ENCODE peak calls at places on chromosomes 13 and 19, in seven cellular contexts. R, M, J, Z, C, F and V are unnamed samples.

GRCh38 chr13:36616706-36617105 is 57.1 kb upstream of the SERTM1 start:
- DNase-seq in R (no peak), M (no peak), J (no peak), Z (no peak), C (no peak), F (no peak), V (no peak)

GRCh38 chr13:51271008-51271407 is 48.8 kb downstream of the FAM124A start:
- DNase-seq in R (no peak), M (no peak), J (no peak), Z (no peak), C (no peak), F (no peak), V (no peak)

GRCh38 chr13:75326173-75327131 is 155.5 kb downstream of the TBC1D4 start:
- DNase-seq in R (peak; percentile 40), M (peak; percentile 22), J (peak; percentile 17), Z (no peak), C (no peak), F (peak; percentile 41), V (peak; percentile 54)

GRCh38 chr13:114111577-114111976 is 20.8 kb downstream of the RASA3 start:
- DNase-seq in R (no peak), M (no peak), J (no peak), Z (no peak), C (no peak), F (no peak), V (no peak)

GRCh38 chr19:8445488-8446001 is 770 bp downstream of the HNRNPM start:
- DNase-seq in R (no peak), M (peak; percentile 43), J (peak; percentile 31), Z (peak; percentile 10), C (no peak), F (peak; percentile 44), V (peak; percentile 47)

GRCh38 chr19:3458595-3459284 is 21.6 kb downstream of the SMIM24 start:
- DNase-seq in R (no peak), M (no peak), J (no peak), Z (no peak), C (no peak), F (no peak), V (no peak)

GRCh38 chr13:112238436-112238995 is 137.6 kb upstream of the SPACA7 start:
- DNase-seq in R (no peak), M (no peak), J (no peak), Z (no peak), C (no peak), F (no peak), V (no peak)

GRCh38 chr13:32951580-32951979 is 64.6 kb upstream of the KL start:
- DNase-seq in R (no peak), M (no peak), J (no peak), Z (peak; percentile 34), C (no peak), F (no peak), V (no peak)

GRCh38 chr19:22052644-22053013 is 345 bp downstream of the ZNF257 start:
- DNase-seq in R (no peak), M (peak; percentile 5), J (peak; percentile 9), Z (no peak), C (no peak), F (no peak), V (no peak)

GRCh38 chr19:45153339-45154063 is 7.3 kb downstream of the NKPD1 start:
- DNase-seq in R (no peak), M (peak; percentile 46), J (no peak), Z (no peak), C (no peak), F (peak; percentile 16), V (no peak)

GRCh38 chr19:49574206-49574755 is 6.1 kb downstream of the NOSIP start:
- DNase-seq in R (no peak), M (no peak), J (no peak), Z (no peak), C (no peak), F (no peak), V (no peak)

GRCh38 chr13:74243637-74244526 is 109.7 kb upstream of the KLF12 start:
- DNase-seq in R (no peak), M (no peak), J (no peak), Z (no peak), C (no peak), F (no peak), V (no peak)

GRCh38 chr19:18865973-18866799 is 29.8 kb downstream of the CERS1 start:
- DNase-seq in R (peak; percentile 41), M (peak; percentile 87), J (peak; percentile 26), Z (no peak), C (no peak), F (peak; percentile 55), V (peak; percentile 92)